ENCODE peak calls at places on chromosomes 7 and 10, in eight cellular contexts. One of them, this sample, is unnamed.

GRCh38 chr7:77434570-77434969 is 18.4 kb upstream of the GSAP start:
- DNase-seq in heart left ventricle: no peak
- DNase-seq in lung: no peak
- DNase-seq in colonic mucosa: no peak
- DNase-seq in fibroblast of mammary gland: peak; percentile 70
- DNase-seq in BJ: peak; percentile 19
- DNase-seq in mucosa of descending colon: no peak
- DNase-seq in upper lobe of right lung: no peak
- DNase-seq in this sample: no peak

GRCh38 chr10:70582793-70583700 is 19.5 kb downstream of the PRF1 start:
- DNase-seq in heart left ventricle: no peak
- DNase-seq in lung: no peak
- DNase-seq in colonic mucosa: no peak
- DNase-seq in fibroblast of mammary gland: no peak
- DNase-seq in BJ: no peak
- DNase-seq in mucosa of descending colon: no peak
- DNase-seq in upper lobe of right lung: peak; percentile 41
- DNase-seq in this sample: no peak

GRCh38 chr10:12729885-12730284 is 271.6 kb downstream of the CCDC3 start:
- DNase-seq in heart left ventricle: no peak
- DNase-seq in lung: no peak
- DNase-seq in colonic mucosa: no peak
- DNase-seq in fibroblast of mammary gland: no peak
- DNase-seq in BJ: no peak
- DNase-seq in mucosa of descending colon: no peak
- DNase-seq in upper lobe of right lung: no peak
- DNase-seq in this sample: no peak

GRCh38 chr10:42755028-42755451 is 27.6 kb upstream of the BMS1 start:
- DNase-seq in heart left ventricle: no peak
- DNase-seq in lung: no peak
- DNase-seq in colonic mucosa: no peak
- DNase-seq in fibroblast of mammary gland: no peak
- DNase-seq in BJ: no peak
- DNase-seq in mucosa of descending colon: no peak
- DNase-seq in upper lobe of right lung: no peak
- DNase-seq in this sample: no peak

GRCh38 chr7:28207486-28208158 is 27.0 kb upstream of the JAZF1 start:
- DNase-seq in heart left ventricle: no peak
- DNase-seq in lung: no peak
- DNase-seq in colonic mucosa: no peak
- DNase-seq in fibroblast of mammary gland: peak; percentile 24
- DNase-seq in BJ: no peak
- DNase-seq in mucosa of descending colon: no peak
- DNase-seq in upper lobe of right lung: no peak
- DNase-seq in this sample: no peak

GRCh38 chr10:61744469-61744868 is 81.7 kb downstream of the CABCOCO1 start:
- DNase-seq in heart left ventricle: no peak
- DNase-seq in lung: no peak
- DNase-seq in colonic mucosa: peak; percentile 35
- DNase-seq in fibroblast of mammary gland: peak; percentile 15
- DNase-seq in BJ: no peak
- DNase-seq in mucosa of descending colon: no peak
- DNase-seq in upper lobe of right lung: no peak
- DNase-seq in this sample: no peak

GRCh38 chr7:92813390-92814024 is 22.9 kb downstream of the CDK6 start:
- DNase-seq in heart left ventricle: no peak
- DNase-seq in lung: no peak
- DNase-seq in colonic mucosa: no peak
- DNase-seq in fibroblast of mammary gland: peak; percentile 71
- DNase-seq in BJ: no peak
- DNase-seq in mucosa of descending colon: no peak
- DNase-seq in upper lobe of right lung: no peak
- DNase-seq in this sample: no peak

GRCh38 chr7:132395375-132395774 is 180.9 kb downstream of the PLXNA4 start:
- DNase-seq in heart left ventricle: no peak
- DNase-seq in lung: no peak
- DNase-seq in colonic mucosa: no peak
- DNase-seq in fibroblast of mammary gland: no peak
- DNase-seq in BJ: no peak
- DNase-seq in mucosa of descending colon: no peak
- DNase-seq in upper lobe of right lung: no peak
- DNase-seq in this sample: no peak

GRCh38 chr10:8059191-8059936 is 4.9 kb downstream of the GATA3 start:
- DNase-seq in heart left ventricle: no peak
- DNase-seq in lung: no peak
- DNase-seq in colonic mucosa: no peak
- DNase-seq in fibroblast of mammary gland: no peak
- DNase-seq in BJ: no peak
- DNase-seq in mucosa of descending colon: no peak
- DNase-seq in upper lobe of right lung: no peak
- DNase-seq in this sample: no peak

GRCh38 chr10:42979730-42980467 is 97.0 kb upstream of the RET start:
- DNase-seq in heart left ventricle: peak; percentile 39
- DNase-seq in lung: no peak
- DNase-seq in colonic mucosa: no peak
- DNase-seq in fibroblast of mammary gland: no peak
- DNase-seq in BJ: no peak
- DNase-seq in mucosa of descending colon: peak; percentile 15
- DNase-seq in upper lobe of right lung: no peak
- DNase-seq in this sample: no peak

GRCh38 chr7:50333266-50333665 is 28.8 kb downstream of the IKZF1 start:
- DNase-seq in heart left ventricle: no peak
- DNase-seq in lung: no peak
- DNase-seq in colonic mucosa: no peak
- DNase-seq in fibroblast of mammary gland: no peak
- DNase-seq in BJ: no peak
- DNase-seq in mucosa of descending colon: no peak
- DNase-seq in upper lobe of right lung: no peak
- DNase-seq in this sample: no peak

GRCh38 chr7:50334341-50334994 is 30.0 kb downstream of the IKZF1 start:
- DNase-seq in heart left ventricle: no peak
- DNase-seq in lung: no peak
- DNase-seq in colonic mucosa: no peak
- DNase-seq in fibroblast of mammary gland: no peak
- DNase-seq in BJ: no peak
- DNase-seq in mucosa of descending colon: no peak
- DNase-seq in upper lobe of right lung: no peak
- DNase-seq in this sample: no peak

GRCh38 chr7:50335230-50335794 is 30.8 kb downstream of the IKZF1 start:
- DNase-seq in heart left ventricle: no peak
- DNase-seq in lung: no peak
- DNase-seq in colonic mucosa: no peak
- DNase-seq in fibroblast of mammary gland: no peak
- DNase-seq in BJ: no peak
- DNase-seq in mucosa of descending colon: no peak
- DNase-seq in upper lobe of right lung: no peak
- DNase-seq in this sample: no peak

GRCh38 chr7:50336909-50337703 is 32.6 kb downstream of the IKZF1 start:
- DNase-seq in heart left ventricle: no peak
- DNase-seq in lung: no peak
- DNase-seq in colonic mucosa: no peak
- DNase-seq in fibroblast of mammary gland: no peak
- DNase-seq in BJ: no peak
- DNase-seq in mucosa of descending colon: no peak
- DNase-seq in upper lobe of right lung: no peak
- DNase-seq in this sample: no peak

DNA sequence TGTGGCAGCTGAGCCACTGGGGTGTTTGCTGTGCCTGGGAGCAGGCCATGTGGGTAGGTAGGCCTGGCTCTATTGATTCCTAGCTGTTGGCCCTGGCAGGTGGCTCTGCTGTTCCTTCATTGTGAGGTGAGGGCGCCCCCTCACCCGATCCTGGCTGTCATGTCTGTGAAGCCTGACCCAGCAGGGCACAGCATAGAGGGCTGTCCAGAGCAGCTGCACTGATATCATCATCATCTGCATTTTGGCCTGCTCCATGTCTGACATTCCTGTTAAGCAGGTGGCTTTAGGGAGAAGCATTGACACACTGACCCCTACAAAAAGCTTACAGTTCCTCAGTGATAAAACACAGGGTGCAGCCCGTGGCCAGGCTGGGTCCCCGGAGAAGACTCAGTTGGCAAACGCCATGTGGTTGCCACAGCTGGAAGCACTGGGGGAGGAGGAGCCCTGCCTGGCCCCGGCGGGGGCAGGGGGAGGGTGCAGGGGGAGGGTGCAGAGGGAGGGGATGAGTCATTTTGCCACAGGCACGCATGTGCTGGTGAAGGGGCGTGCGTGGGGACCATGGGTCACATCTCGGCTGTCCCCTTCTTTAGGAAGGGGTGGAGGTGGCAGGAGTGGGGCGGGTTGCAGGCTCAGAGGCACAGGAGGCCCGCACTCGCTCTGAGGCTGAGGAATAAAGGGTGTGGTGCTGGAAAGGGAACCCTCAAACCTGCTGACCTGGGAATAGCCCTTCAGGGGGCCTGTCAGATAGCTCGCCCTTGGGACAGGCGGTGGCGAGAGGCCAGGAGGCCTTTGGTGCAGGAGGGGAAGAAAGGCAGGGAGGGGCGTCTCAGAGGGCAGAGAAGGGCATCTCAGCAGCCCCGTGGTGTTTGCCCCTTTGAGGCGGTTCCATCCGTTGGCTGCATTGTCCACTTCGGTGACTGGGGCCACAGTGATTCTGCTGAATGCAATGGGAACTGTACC is 31.6 kb downstream of the IKZF1 start:
- DNase-seq in heart left ventricle: no peak
- DNase-seq in lung: no peak
- DNase-seq in colonic mucosa: no peak
- DNase-seq in fibroblast of mammary gland: no peak
- DNase-seq in BJ: no peak
- DNase-seq in mucosa of descending colon: peak; percentile 70
- DNase-seq in upper lobe of right lung: peak; percentile 73
- DNase-seq in this sample: no peak
- TF ChIP-seq CTCF in heart left ventricle: no peak
- TF ChIP-seq CTCF in lung: no peak
- TF ChIP-seq CTCF in colonic mucosa: no peak
- TF ChIP-seq CTCF in fibroblast of mammary gland: no peak
- TF ChIP-seq CTCF in BJ: no peak
- TF ChIP-seq CTCF in mucosa of descending colon: no peak
- TF ChIP-seq CTCF in upper lobe of right lung: no peak
- TF ChIP-seq CTCF in this sample: no peak

DNA sequence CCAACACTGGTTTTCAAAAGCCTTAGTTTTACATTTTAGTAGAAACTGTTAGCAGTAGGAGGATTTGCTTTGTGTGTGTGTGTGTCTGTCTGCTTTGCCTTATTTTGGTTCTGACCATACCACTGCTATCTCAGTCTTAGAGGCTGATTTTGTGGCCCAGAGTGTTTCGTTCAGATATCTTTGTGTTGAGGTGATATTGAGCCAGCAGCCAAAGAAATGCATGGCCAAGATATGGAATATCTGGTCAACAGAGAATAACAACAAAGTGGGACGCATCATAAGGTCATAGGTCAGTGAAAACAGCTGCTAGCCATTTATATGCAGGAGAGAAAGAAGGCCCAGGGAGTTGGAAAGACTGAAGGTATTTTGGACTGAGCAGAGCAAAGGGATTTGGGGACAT is 47.7 kb downstream of the KIAA1217 start:
- DNase-seq in heart left ventricle: no peak
- DNase-seq in lung: no peak
- DNase-seq in colonic mucosa: no peak
- DNase-seq in fibroblast of mammary gland: peak; percentile 33
- DNase-seq in BJ: no peak
- DNase-seq in mucosa of descending colon: no peak
- DNase-seq in upper lobe of right lung: no peak
- DNase-seq in this sample: no peak
- H3K4me3 ChIP-seq in heart left ventricle: no peak overlapping the region
- H3K4me3 ChIP-seq in lung: no peak overlapping the region
- H3K4me3 ChIP-seq in colonic mucosa: no peak overlapping the region
- H3K4me3 ChIP-seq in fibroblast of mammary gland: no peak overlapping the region
- H3K4me3 ChIP-seq in BJ: no peak overlapping the region
- H3K4me3 ChIP-seq in mucosa of descending colon: no peak overlapping the region
- H3K4me3 ChIP-seq in upper lobe of right lung: no peak overlapping the region
- H3K4me3 ChIP-seq in this sample: no peak overlapping the region

GRCh38 chr7:18590744-18591340 is 95.3 kb downstream of the HDAC9 start:
- DNase-seq in heart left ventricle: no peak
- DNase-seq in lung: no peak
- DNase-seq in colonic mucosa: no peak
- DNase-seq in fibroblast of mammary gland: peak; percentile 77
- DNase-seq in BJ: no peak
- DNase-seq in mucosa of descending colon: no peak
- DNase-seq in upper lobe of right lung: no peak
- DNase-seq in this sample: peak; percentile 19
- TF ChIP-seq CTCF in heart left ventricle: peak; percentile 37
- TF ChIP-seq CTCF in lung: peak; percentile 2
- TF ChIP-seq CTCF in colonic mucosa: peak; percentile 23
- TF ChIP-seq CTCF in fibroblast of mammary gland: peak; percentile 74
- TF ChIP-seq CTCF in BJ: peak; percentile 63
- TF ChIP-seq CTCF in mucosa of descending colon: peak; percentile 41
- TF ChIP-seq CTCF in upper lobe of right lung: peak; percentile 54
- TF ChIP-seq CTCF in this sample: peak; percentile 49

DNA sequence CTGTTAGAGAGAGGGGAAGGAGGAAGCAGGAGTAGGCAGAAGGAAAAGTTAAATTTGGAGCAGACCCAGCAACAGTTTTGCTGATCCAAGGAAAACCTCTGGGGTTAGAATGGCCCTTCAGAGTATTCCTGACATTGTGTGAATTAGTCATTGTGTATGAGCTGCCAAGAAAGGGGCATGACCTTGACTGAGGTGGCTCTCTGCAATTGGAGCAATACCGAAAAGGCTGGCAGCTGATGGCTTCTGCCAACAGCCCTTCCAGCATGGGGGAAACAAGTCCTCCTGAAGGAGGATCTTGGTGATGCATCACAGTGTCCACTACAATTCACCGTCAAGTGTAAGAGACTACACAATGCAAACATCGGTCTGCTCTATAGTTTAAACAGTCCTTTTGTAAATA is 20.6 kb upstream of the WASL start:
- DNase-seq in heart left ventricle: no peak
- DNase-seq in lung: peak; percentile 70
- DNase-seq in colonic mucosa: no peak
- DNase-seq in fibroblast of mammary gland: peak; percentile 89
- DNase-seq in BJ: no peak
- DNase-seq in mucosa of descending colon: no peak
- DNase-seq in upper lobe of right lung: no peak
- DNase-seq in this sample: no peak
- H3K4me3 ChIP-seq in heart left ventricle: no peak overlapping the region
- H3K4me3 ChIP-seq in lung: no peak overlapping the region
- H3K4me3 ChIP-seq in colonic mucosa: no peak overlapping the region
- H3K4me3 ChIP-seq in fibroblast of mammary gland: no peak overlapping the region
- H3K4me3 ChIP-seq in BJ: no peak overlapping the region
- H3K4me3 ChIP-seq in mucosa of descending colon: no peak overlapping the region
- H3K4me3 ChIP-seq in upper lobe of right lung: no peak overlapping the region
- H3K4me3 ChIP-seq in this sample: no peak overlapping the region